ENCODE peak calls at places on chromosomes 11 and 22, in nine cellular contexts. Y, Q, D, X, F, J, S, K and W are unnamed samples.

GRCh38 chr11:118152552-118153471 is at the start of gene SCN4B:
- DNase-seq in S (peak), D (no peak), K (peak), Q (peak), Y (peak), F (no peak), J (peak), X (peak), W (no peak)

GRCh38 chr22:41047741-41048140 is 44.7 kb upstream of the EP300 start:
- DNase-seq in D (no peak), J (no peak), Q (peak), K (no peak), Y (no peak), X (no peak), F (no peak), S (no peak), W (no peak)

GRCh38 chr11:7606496-7606895 is 66.8 kb downstream of the CYB5R2 start:
- DNase-seq in S (no peak), Y (no peak), J (no peak), K (no peak), X (no peak), F (no peak), Q (no peak), D (no peak), W (no peak)

GRCh38 chr11:32233928-32234327 is 143.1 kb downstream of the RCN1 start:
- DNase-seq in D (no peak), F (no peak), Q (no peak), K (no peak), Y (no peak), S (no peak), J (no peak), X (no peak), W (no peak)

GRCh38 chr22:25841775-25842174 is 99.8 kb downstream of the MYO18B start:
- DNase-seq in K (no peak), X (no peak), D (no peak), Y (no peak), S (no peak), Q (no peak), F (no peak), J (no peak), W (no peak)

GRCh38 chr11:14029415-14029814 is 66.9 kb downstream of the SPON1 start:
- DNase-seq in S (no peak), X (no peak), K (no peak), J (no peak), Q (no peak), F (no peak), Y (no peak), D (no peak), W (no peak)

GRCh38 chr11:126343051-126343450 is 12.4 kb upstream of the ST3GAL4 start:
- DNase-seq in S (no peak), Q (no peak), K (no peak), Y (no peak), D (no peak), F (no peak), J (no peak), X (no peak), W (no peak)

GRCh38 chr11:108568183-108568858 is 25.2 kb downstream of the EXPH5 start:
- DNase-seq in Y (peak), Q (peak), D (no peak), K (no peak), S (no peak), F (no peak), J (peak), X (no peak), W (no peak)

GRCh38 chr11:45301537-45302246 is 15.6 kb upstream of the SYT13 start:
- DNase-seq in J (no peak), S (no peak), F (no peak), K (no peak), Y (no peak), D (no peak), Q (no peak), X (no peak), W (peak)

GRCh38 chr11:67288452-67289225 is 464 bp upstream of the ANKRD13D start:
- DNase-seq in Y (peak), X (peak), K (peak), S (peak), J (peak), D (peak), Q (peak), F (peak), W (peak)

GRCh38 chr11:101022256-101022655 is 107.4 kb downstream of the PGR start:
- DNase-seq in Y (no peak), J (no peak), Q (no peak), S (no peak), F (no peak), K (no peak), X (no peak), D (no peak), W (no peak)

GRCh38 chr11:2655834-2656622 is 43.8 kb downstream of the KCNQ1OT1 start:
- DNase-seq in J (no peak), X (no peak), K (peak), S (peak), F (no peak), D (no peak), Y (no peak), Q (peak), W (no peak)

GRCh38 chr22:44202261-44202789 is 21.6 kb downstream of the PARVG start:
- DNase-seq in D (no peak), Q (peak), X (no peak), J (no peak), S (no peak), F (no peak), Y (no peak), K (no peak), W (no peak)

GRCh38 chr11:73288873-73289707 is 17.0 kb downstream of the P2RY6 start:
- DNase-seq in X (peak), Y (peak), F (peak), D (no peak), Q (peak), K (peak), J (peak), S (peak), W (peak)

GRCh38 chr11:81420668-81421550 is 1312.8 kb downstream of the FAM181B start:
- DNase-seq in F (no peak), Y (no peak), Q (no peak), S (no peak), D (no peak), X (no peak), J (peak), K (no peak), W (no peak)

GRCh38 chr22:46613606-46613997 is 6.6 kb upstream of the GRAMD4 start:
- DNase-seq in K (no peak), F (no peak), J (no peak), X (no peak), Y (no peak), S (no peak), Q (peak), D (no peak), W (no peak)

GRCh38 chr11:8566613-8567210 is 27.3 kb downstream of the STK33 start:
- DNase-seq in Y (no peak), S (peak), J (no peak), F (no peak), D (no peak), X (no peak), Q (peak), K (peak), W (no peak)

GRCh38 chr22:45638834-45639746 is 32.5 kb upstream of the ATXN10 start:
- DNase-seq in D (no peak), Q (peak), S (peak), F (peak), K (peak), Y (peak), J (no peak), X (no peak), W (peak)

GRCh38 chr11:43401252-43401651 is 42.5 kb downstream of the TTC17 start:
- DNase-seq in Q (no peak), J (no peak), K (no peak), X (no peak), S (no peak), D (no peak), F (no peak), Y (no peak), W (no peak)

GRCh38 chr11:45870706-45871105 is 14.7 kb upstream of the MAPK8IP1 start:
- DNase-seq in Y (no peak), Q (no peak), S (no peak), J (no peak), K (no peak), X (no peak), F (no peak), D (no peak), W (no peak)

GRCh38 chr11:65424200-65425104 is 1.9 kb downstream of the NEAT1 start:
- DNase-seq in J (no peak), Q (peak), F (no peak), X (peak), S (peak), Y (peak), K (peak), D (no peak), W (peak)

GRCh38 chr22:19810381-19811141 is 44.1 kb downstream of the GNB1L start:
- DNase-seq in X (no peak), S (no peak), D (no peak), Q (peak), F (no peak), J (no peak), Y (no peak), K (no peak), W (no peak)

GRCh38 chr11:131192628-131193027 is 177.8 kb upstream of the NTM start:
- DNase-seq in J (no peak), X (no peak), D (no peak), Q (no peak), Y (no peak), F (no peak), S (no peak), K (no peak), W (no peak)

GRCh38 chr11:2825886-2826678 is 59.5 kb downstream of the CDKN1C start:
- DNase-seq in Y (peak), D (peak), F (no peak), K (peak), Q (peak), S (no peak), X (no peak), J (no peak), W (peak)

GRCh38 chr11:69899957-69900821 is 81.0 kb upstream of the FGF3 start:
- DNase-seq in F (no peak), K (no peak), S (peak), Q (no peak), D (no peak), J (no peak), X (no peak), Y (no peak), W (no peak)

GRCh38 chr11:134512061-134512460 is 100.0 kb upstream of the B3GAT1 start:
- DNase-seq in X (no peak), Q (no peak), K (no peak), S (no peak), J (no peak), Y (no peak), F (no peak), D (no peak), W (no peak)

GRCh38 chr11:43021466-43021865 is 290.3 kb upstream of the API5 start:
- DNase-seq in Q (no peak), X (no peak), K (no peak), F (no peak), J (no peak), Y (no peak), D (no peak), S (peak), W (no peak)

GRCh38 chr11:118691926-118692830 is 12.7 kb upstream of the TREH start:
- DNase-seq in K (peak), S (no peak), X (no peak), D (no peak), Y (no peak), J (no peak), Q (peak), F (no peak), W (no peak)

GRCh38 chr11:80083561-80083960 is 642.7 kb upstream of the TENM4 start:
- DNase-seq in Q (no peak), K (peak), Y (no peak), F (no peak), X (no peak), S (no peak), J (no peak), D (no peak), W (no peak)

GRCh38 chr11:3877252-3878035 is 22.0 kb downstream of the STIM1 start:
- DNase-seq in D (no peak), F (no peak), Q (no peak), J (no peak), X (no peak), S (no peak), K (peak), Y (no peak), W (no peak)

GRCh38 chr11:3880724-3881123 is 25.3 kb downstream of the STIM1 start:
- DNase-seq in Q (no peak), K (peak), X (no peak), S (peak), D (no peak), F (no peak), J (no peak), Y (no peak), W (no peak)

GRCh38 chr11:3879216-3879966 is 23.9 kb downstream of the STIM1 start:
- DNase-seq in F (no peak), Y (no peak), S (no peak), X (no peak), K (no peak), D (no peak), Q (no peak), J (no peak), W (no peak)

GRCh38 chr11:3879967-3880542 is 24.6 kb downstream of the STIM1 start:
- DNase-seq in X (no peak), F (no peak), Q (no peak), D (no peak), Y (no peak), J (no peak), S (peak), K (no peak), W (no peak)

GRCh38 chr11:3878036-3878584 is 22.6 kb downstream of the STIM1 start:
- DNase-seq in S (no peak), F (no peak), X (no peak), J (no peak), D (no peak), Q (no peak), Y (no peak), K (no peak), W (no peak)
- H3K27ac ChIP-seq in S (no peak), F (no peak), X (no peak), J (no peak), D (no peak), Q (no peak), Y (no peak), K (peak), W (no peak)

DNA sequence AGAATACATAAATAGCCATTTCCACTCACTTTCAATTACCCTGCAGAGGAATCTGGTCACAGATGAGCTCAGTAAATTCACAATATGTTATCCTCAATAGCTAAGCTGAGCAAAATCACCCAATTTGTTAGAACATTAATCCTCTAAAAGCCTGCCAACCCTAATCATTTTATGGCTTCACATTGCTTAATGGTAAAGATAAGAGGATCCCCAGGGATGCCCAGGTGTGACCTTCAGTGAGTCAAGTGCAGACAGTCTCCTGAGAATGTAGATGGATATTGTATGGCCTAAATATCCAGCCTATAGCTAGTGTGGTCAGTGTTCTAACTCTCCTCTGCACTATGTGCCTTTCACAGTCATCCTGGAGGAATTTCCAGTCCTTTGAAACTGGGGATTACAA is 50.1 kb downstream of the FAM76B start:
- DNase-seq in F (no peak), D (no peak), X (no peak), K (no peak), S (no peak), J (no peak), Q (no peak), Y (no peak), W (no peak)
- H3K27ac ChIP-seq in F (no peak), D (no peak), X (no peak), K (no peak), S (no peak), J (no peak), Q (no peak), Y (no peak), W (no peak)

GRCh38 chr11:12118940-12119339 is 8.6 kb downstream of the MICAL2 start:
- DNase-seq in J (no peak), Y (no peak), F (no peak), S (no peak), Q (no peak), X (no peak), K (no peak), D (no peak), W (no peak)
- H3K27ac ChIP-seq in J (no peak), Y (peak), F (no peak), S (no peak), Q (peak), X (no peak), K (no peak), D (peak), W (peak)

DNA sequence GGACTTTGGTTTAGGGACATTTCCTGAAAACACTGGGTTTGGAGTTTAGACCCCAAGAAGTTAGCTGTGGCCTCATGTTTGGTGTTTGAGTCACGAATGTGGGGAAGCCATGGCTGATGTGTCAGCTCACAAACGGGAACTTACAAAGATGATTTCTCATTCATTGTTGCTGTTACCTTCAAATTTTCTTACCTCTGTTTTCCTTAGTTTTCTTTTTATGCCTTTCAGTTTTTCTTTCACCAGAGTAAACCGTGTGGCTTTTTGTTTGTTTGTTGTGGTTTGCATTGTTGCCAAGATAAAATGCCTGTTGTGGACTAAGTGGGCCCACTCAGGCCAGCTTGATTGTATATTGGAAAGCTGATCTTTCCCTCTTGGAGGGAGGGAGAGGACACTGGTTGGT is 89.2 kb downstream of the SWAP70 start:
- DNase-seq in Q (peak), F (no peak), K (peak), Y (no peak), J (no peak), D (no peak), X (no peak), S (no peak), W (no peak)
- H3K27ac ChIP-seq in Q (peak), F (peak), K (peak), Y (no peak), J (no peak), D (no peak), X (no peak), S (no peak), W (no peak)

DNA sequence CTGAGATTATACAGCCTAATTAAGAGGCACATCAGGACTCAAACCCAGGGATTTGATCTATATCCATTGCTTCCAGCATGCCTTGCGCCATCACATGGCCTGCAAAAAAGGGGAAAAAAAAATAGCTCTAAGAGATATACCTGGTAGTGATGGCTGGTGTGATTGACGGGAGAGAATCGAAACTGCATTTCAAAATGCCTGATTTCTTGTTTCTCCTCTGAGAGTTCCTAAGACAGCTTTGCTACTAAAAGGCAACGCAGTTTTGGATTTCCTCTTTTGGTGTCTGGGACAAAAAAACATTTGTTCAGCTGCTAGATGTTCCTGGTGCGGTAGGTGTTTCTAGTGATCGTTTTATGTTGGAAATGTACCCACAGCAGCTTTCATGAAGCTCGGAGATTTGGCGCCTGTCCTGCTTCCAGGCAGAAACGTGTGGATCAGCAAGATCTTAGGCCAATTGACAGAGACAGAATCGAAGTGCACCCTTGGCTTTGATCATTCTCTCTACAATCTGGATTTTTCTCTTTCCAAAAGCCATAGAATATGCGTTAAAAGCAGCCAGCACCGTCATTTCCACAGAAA is 18.1 kb downstream of the P2RX3 start:
- DNase-seq in J (no peak), S (no peak), K (no peak), Y (no peak), F (no peak), X (no peak), Q (no peak), D (no peak), W (no peak)
- H3K27ac ChIP-seq in J (no peak), S (no peak), K (no peak), Y (no peak), F (no peak), X (no peak), Q (no peak), D (no peak), W (no peak)